ENCODE peak calls at places on chromosomes 16 and 17, in six cellular contexts. Q is lung; D is effector memory CD4-positive, alpha-beta T cell; U is naive thymus-derived CD4-positive, alpha-beta T cell; G is cardiac fibroblast; N is Daoy. R is an unnamed sample.

GRCh38 chr17:7538891-7539290 is 10.0 kb upstream of the TNFSF12 start:
- DNase-seq in D (no peak), N (peak), G (peak), Q (no peak), U (no peak), R (no peak)

GRCh38 chr16:3696425-3697218 is 20.7 kb downstream of the TRAP1 start:
- DNase-seq in N (no peak), G (peak), D (no peak), U (no peak), Q (no peak), R (no peak)

GRCh38 chr16:49495596-49496355 is 122.2 kb downstream of the C16orf78 start:
- DNase-seq in D (no peak), G (no peak), N (no peak), U (no peak), Q (no peak), R (no peak)

GRCh38 chr16:58843675-58844074 is 109.6 kb upstream of the GOT2 start:
- DNase-seq in Q (no peak), G (peak), N (no peak), D (no peak), U (no peak), R (no peak)

GRCh38 chr17:8859029-8859803 is 8.3 kb downstream of the PIK3R6 start:
- DNase-seq in G (peak), N (peak), D (no peak), U (peak), Q (no peak), R (no peak)

GRCh38 chr17:4588391-4588790 is 4.1 kb downstream of the SMTNL2 start:
- DNase-seq in D (no peak), N (no peak), G (no peak), U (no peak), Q (no peak), R (no peak)

GRCh38 chr16:79261461-79261860 is 339.1 kb downstream of the MAF start:
- DNase-seq in D (no peak), Q (no peak), N (peak), G (no peak), U (peak), R (no peak)

GRCh38 chr17:79624658-79625478 is 14.0 kb upstream of the RBFOX3 start:
- DNase-seq in D (no peak), Q (no peak), G (no peak), N (no peak), U (no peak), R (no peak)

GRCh38 chr17:56598471-56598870 is 5.0 kb downstream of the NOG start:
- DNase-seq in N (peak), G (peak), Q (no peak), D (no peak), U (no peak), R (no peak)

GRCh38 chr17:39622380-39623006 is 4.3 kb upstream of the PPP1R1B start:
- DNase-seq in Q (no peak), U (no peak), D (peak), N (no peak), G (no peak), R (no peak)

GRCh38 chr17:2406903-2407790 is 6.3 kb upstream of the MNT start:
- DNase-seq in G (peak), D (no peak), U (peak), N (peak), Q (no peak), R (no peak)

GRCh38 chr16:11698271-11698689 is 30.0 kb downstream of the SNN start:
- DNase-seq in G (peak), N (peak), U (no peak), Q (no peak), D (no peak), R (no peak)

GRCh38 chr17:80244871-80245509 is 15.7 kb upstream of the RNF213 start:
- DNase-seq in D (no peak), G (no peak), Q (no peak), U (no peak), N (no peak), R (no peak)

GRCh38 chr16:616771-617586 is 13.8 kb upstream of the WFIKKN1 start:
- DNase-seq in D (no peak), U (no peak), Q (peak), N (no peak), G (no peak), R (no peak)

GRCh38 chr16:29658693-29659092 is 4.4 kb upstream of the SPN start:
- DNase-seq in N (no peak), Q (no peak), G (no peak), U (no peak), D (no peak), R (no peak)

GRCh38 chr16:57736419-57737281 is 1.1 kb downstream of the KATNB1 start:
- DNase-seq in G (peak), Q (no peak), D (peak), U (peak), N (peak), R (peak)

GRCh38 chr16:85167589-85168537 is 55.6 kb upstream of the CIBAR2 start:
- DNase-seq in U (no peak), D (no peak), N (no peak), G (peak), Q (no peak), R (no peak)

GRCh38 chr17:12727881-12728280 is 61.4 kb upstream of the ARHGAP44 start:
- DNase-seq in G (peak), N (peak), U (no peak), Q (no peak), D (no peak), R (no peak)

GRCh38 chr17:2398655-2399571 is 1.9 kb downstream of the MNT start:
- DNase-seq in Q (peak), D (peak), U (peak), G (peak), N (peak), R (peak)

GRCh38 chr17:35289222-35289621 is 46.4 kb downstream of the SLFN5 start:
- DNase-seq in G (no peak), N (no peak), U (no peak), D (no peak), Q (no peak), R (no peak)

GRCh38 chr17:75876938-75877751 is 1.2 kb downstream of the TRIM47 start:
- DNase-seq in D (no peak), N (peak), U (peak), Q (peak), G (peak), R (no peak)

GRCh38 chr17:80274317-80274716 is 13.7 kb downstream of the RNF213 start:
- DNase-seq in D (no peak), G (no peak), Q (no peak), U (no peak), N (no peak), R (no peak)

GRCh38 chr17:69717819-69718218 is 303.3 kb downstream of the MAP2K6 start:
- DNase-seq in Q (no peak), N (no peak), D (no peak), G (no peak), U (no peak), R (no peak)

GRCh38 chr16:68786685-68787418 is 49.8 kb downstream of the CDH1 start:
- DNase-seq in D (no peak), G (peak), U (no peak), N (peak), Q (no peak), R (no peak)

GRCh38 chr17:58507123-58507634 is 7.3 kb downstream of the MTMR4 start:
- DNase-seq in G (peak), U (no peak), D (no peak), N (no peak), Q (no peak), R (no peak)

GRCh38 chr17:2435181-2435741 is 34.4 kb upstream of the MNT start:
- DNase-seq in Q (no peak), G (no peak), D (no peak), N (no peak), U (no peak), R (no peak)

GRCh38 chr17:50934161-50934560 is 68.0 kb upstream of the TOB1 start:
- DNase-seq in N (no peak), D (no peak), Q (no peak), G (no peak), U (no peak), R (no peak)